ENCODE peak calls at places on chromosomes 6 and 20, in seven cellular contexts. Z is right atrium auricular region; M is kidney epithelial cell; V is glutamatergic neuron; D is body of pancreas; R is CD4-positive, alpha-beta T cell; I is heart left ventricle. A is an unnamed sample.

GRCh38 chr6:136593748-136594490 is 43.7 kb upstream of the MAP7 start:
- DNase-seq in Z (no peak), M (peak; percentile 100), V (no peak), D (peak; percentile 68), R (no peak), I (no peak), A (no peak)

GRCh38 chr6:75830959-75831885 is 82.2 kb downstream of the MYO6 start:
- DNase-seq in Z (no peak), M (no peak), V (no peak), D (no peak), R (no peak), I (no peak), A (no peak)

GRCh38 chr6:53391170-53391569 is 42.4 kb upstream of the ELOVL5 start:
- DNase-seq in Z (no peak), M (no peak), V (no peak), D (no peak), R (no peak), I (no peak), A (no peak)

GRCh38 chr6:107869871-107870270 is 45.8 kb upstream of the SCML4 start:
- DNase-seq in Z (no peak), M (no peak), V (no peak), D (no peak), R (no peak), I (no peak), A (no peak)

GRCh38 chr20:5835234-5835845 is 85.1 kb downstream of the SHLD1 start:
- DNase-seq in Z (no peak), M (no peak), V (no peak), D (peak; percentile 71), R (peak; percentile 38), I (no peak), A (no peak)

GRCh38 chr6:11278207-11278559 is 45.7 kb upstream of the NEDD9 start:
- DNase-seq in Z (no peak), M (no peak), V (no peak), D (no peak), R (no peak), I (no peak), A (no peak)

GRCh38 chr6:90406142-90406794 is 109.6 kb upstream of the BACH2 start:
- DNase-seq in Z (no peak), M (peak; percentile 57), V (no peak), D (no peak), R (no peak), I (no peak), A (no peak)

GRCh38 chr20:32456869-32457421 is 98.8 kb downstream of the ASXL1 start:
- DNase-seq in Z (no peak), M (peak; percentile 65), V (peak; percentile 98), D (peak; percentile 29), R (no peak), I (peak; percentile 69), A (peak; percentile 89)

GRCh38 chr6:11233936-11234573 is 1.6 kb upstream of the NEDD9 start:
- DNase-seq in Z (no peak), M (no peak), V (no peak), D (no peak), R (no peak), I (no peak), A (no peak)

GRCh38 chr20:3150908-3151307 is 8.8 kb downstream of the FASTKD5 start:
- DNase-seq in Z (no peak), M (no peak), V (no peak), D (no peak), R (no peak), I (no peak), A (no peak)

GRCh38 chr6:148497256-148497655 is 154.6 kb downstream of the SASH1 start:
- DNase-seq in Z (no peak), M (no peak), V (no peak), D (peak; percentile 15), R (no peak), I (no peak), A (no peak)

GRCh38 chr20:40932436-40932835 is 96.2 kb upstream of the TOP1 start:
- DNase-seq in Z (no peak), M (no peak), V (no peak), D (no peak), R (no peak), I (no peak), A (peak; percentile 53)

GRCh38 chr20:6590891-6591679 is 176.4 kb upstream of the BMP2 start:
- DNase-seq in Z (no peak), M (peak; percentile 89), V (no peak), D (no peak), R (no peak), I (no peak), A (no peak)

GRCh38 chr6:160070427-160070826 is 51.2 kb upstream of the SLC22A1 start:
- DNase-seq in Z (no peak), M (no peak), V (no peak), D (no peak), R (no peak), I (no peak), A (no peak)

GRCh38 chr20:38369387-38369786 is 23.1 kb downstream of the LBP start:
- DNase-seq in Z (no peak), M (no peak), V (no peak), D (no peak), R (no peak), I (no peak), A (no peak)

GRCh38 chr6:15110721-15111354 is 135.0 kb upstream of the JARID2 start:
- DNase-seq in Z (no peak), M (no peak), V (no peak), D (no peak), R (no peak), I (no peak), A (no peak)

GRCh38 chr6:20840675-20841074 is 306.4 kb downstream of the CDKAL1 start:
- DNase-seq in Z (no peak), M (no peak), V (no peak), D (no peak), R (no peak), I (no peak), A (no peak)

GRCh38 chr6:82362868-82363267 is 749 bp upstream of the TPBG start:
- DNase-seq in Z (no peak), M (no peak), V (no peak), D (peak; percentile 6), R (no peak), I (no peak), A (no peak)

GRCh38 chr20:64064145-64064698 is 1.2 kb downstream of the TCEA2 start:
- DNase-seq in Z (no peak), M (no peak), V (no peak), D (no peak), R (no peak), I (no peak), A (no peak)

GRCh38 chr6:44049989-44050871 is 77.0 kb downstream of the MRPL14 start:
- DNase-seq in Z (no peak), M (no peak), V (no peak), D (no peak), R (no peak), I (no peak), A (no peak)

GRCh38 chr6:158654498-158654897 is 4.6 kb downstream of the SYTL3 start:
- DNase-seq in Z (peak; percentile 87), M (no peak), V (no peak), D (peak; percentile 81), R (no peak), I (peak; percentile 87), A (no peak)

GRCh38 chr6:102766946-102767345 is 1373.4 kb downstream of the GRIK2 start:
- DNase-seq in Z (no peak), M (no peak), V (no peak), D (no peak), R (no peak), I (no peak), A (no peak)

GRCh38 chr20:49395183-49395582 is 87.3 kb downstream of the KCNB1 start:
- DNase-seq in Z (no peak), M (no peak), V (no peak), D (peak; percentile 35), R (no peak), I (no peak), A (no peak)

GRCh38 chr20:21270806-21271205 is 32.3 kb upstream of the XRN2 start:
- DNase-seq in Z (no peak), M (no peak), V (no peak), D (no peak), R (no peak), I (no peak), A (no peak)

GRCh38 chr20:23362392-23363256 is 642 bp downstream of the GZF1 start:
- DNase-seq in Z (no peak), M (no peak), V (peak; percentile 69), D (peak; percentile 64), R (no peak), I (no peak), A (no peak)
- TF ChIP-seq CTCF in Z (no peak), M (no peak), V (no peak), D (peak; percentile 11), R (no peak), I (peak; percentile 8), A (no peak)

GRCh38 chr6:108947114-108947854 is 99.1 kb downstream of the ARMC2 start:
- DNase-seq in Z (no peak), M (peak; percentile 89), V (no peak), D (peak; percentile 73), R (no peak), I (no peak), A (no peak)
- TF ChIP-seq CTCF in Z (no peak), M (no peak), V (no peak), D (no peak), R (no peak), I (peak; percentile 9), A (no peak)

DNA sequence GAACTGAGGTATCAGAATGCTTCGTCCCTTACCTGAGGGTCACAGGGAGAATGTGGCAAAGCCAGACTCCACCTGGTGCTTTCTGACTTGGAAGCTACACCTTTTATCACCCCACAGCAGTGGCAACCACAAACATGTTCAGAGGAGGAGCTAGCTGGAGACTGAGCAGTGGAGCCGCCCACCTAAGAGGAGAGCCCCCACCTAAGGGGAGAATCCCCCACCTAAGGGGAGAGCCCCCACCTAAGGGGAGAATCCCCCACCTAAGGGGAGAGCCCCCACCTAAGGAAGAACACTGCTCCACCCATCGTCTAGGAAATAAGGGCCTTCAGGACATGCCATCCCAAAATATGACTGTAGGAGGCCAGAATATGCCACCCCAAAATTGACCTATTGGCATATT is 4.0 kb downstream of the SLC52A3 start:
- DNase-seq in Z (no peak), M (no peak), V (no peak), D (no peak), R (no peak), I (no peak), A (no peak)
- TF ChIP-seq CTCF in Z (no peak), M (no peak), V (peak; percentile 15), D (no peak), R (no peak), I (no peak), A (no peak)

GRCh38 chr6:131036143-131036542 is 26.9 kb downstream of the EPB41L2 start:
- DNase-seq in Z (no peak), M (no peak), V (no peak), D (no peak), R (no peak), I (no peak), A (no peak)
- TF ChIP-seq CTCF in Z (no peak), M (no peak), V (no peak), D (no peak), R (no peak), I (no peak), A (no peak)

GRCh38 chr20:54197621-54198604 is 10.0 kb upstream of the PFDN4 start:
- DNase-seq in Z (no peak), M (no peak), V (no peak), D (no peak), R (no peak), I (no peak), A (no peak)
- TF ChIP-seq CTCF in Z (no peak), M (peak; percentile 48), V (no peak), D (no peak), R (no peak), I (no peak), A (no peak)

A was measured in osteocyte.